ENCODE peak calls at places on chromosome 15, in eight cellular contexts. U is AG04449, N is dorsolateral prefrontal cortex, C is GM23338, M is B cell, Q is astrocyte, A is left ventricle myocardium inferior, G is epithelial cell of proximal tubule. S is an unnamed sample.
A peak's percentile ranks its signal among the peaks of the same experiment; 100 is the strongest.

GRCh38 chr15:51076898-51077564 is 17.7 kb downstream of the TNFAIP8L3 start:
- DNase-seq in Q (peak; percentile 67), G (no peak), M (no peak), N (no peak), C (peak; percentile 73), U (no peak), A (peak; percentile 52), S (no peak)

GRCh38 chr15:69410290-69410874 is 3.8 kb upstream of the KIF23 start:
- DNase-seq in C (peak; percentile 67), M (no peak), U (no peak), G (no peak), A (no peak), Q (no peak), N (no peak), S (no peak)

GRCh38 chr15:41061667-41062066 is 54.4 kb downstream of the INO80 start:
- DNase-seq in C (no peak), Q (no peak), U (no peak), A (no peak), G (no peak), N (no peak), M (no peak), S (no peak)

GRCh38 chr15:67109141-67110034 is 44.0 kb downstream of the SMAD3 start:
- DNase-seq in N (no peak), M (peak; percentile 87), C (peak; percentile 26), Q (peak; percentile 100), U (peak; percentile 99), A (peak; percentile 71), G (peak; percentile 100), S (no peak)

GRCh38 chr15:94602771-94603474 is 371.6 kb downstream of the MCTP2 start:
- DNase-seq in A (no peak), G (no peak), Q (no peak), U (no peak), C (no peak), N (no peak), M (no peak), S (no peak)

GRCh38 chr15:77826006-77826695 is 193.4 kb upstream of the LINGO1 start:
- DNase-seq in C (no peak), G (no peak), N (no peak), U (no peak), M (no peak), A (no peak), Q (no peak), S (no peak)

GRCh38 chr15:68354923-68355322 is 77.0 kb downstream of the ITGA11 start:
- DNase-seq in C (no peak), Q (peak; percentile 99), M (no peak), N (no peak), G (peak; percentile 71), A (no peak), U (peak; percentile 79), S (no peak)

GRCh38 chr15:75733761-75734651 is 21.4 kb upstream of the CSPG4 start:
- DNase-seq in U (no peak), C (no peak), A (no peak), N (peak; percentile 33), M (no peak), G (no peak), Q (no peak), S (no peak)

GRCh38 chr15:90320062-90320884 is 31.8 kb upstream of the ZNF774 start:
- DNase-seq in A (peak; percentile 73), Q (peak; percentile 78), M (peak; percentile 78), C (peak; percentile 94), N (peak; percentile 75), G (no peak), U (peak; percentile 58), S (peak; percentile 77)

GRCh38 chr15:85168642-85169173 is 187.1 kb downstream of the PDE8A start:
- DNase-seq in U (no peak), M (no peak), N (no peak), G (no peak), A (no peak), Q (no peak), C (peak; percentile 95), S (peak; percentile 28)

GRCh38 chr15:47338771-47339170 is 378.5 kb upstream of the SEMA6D start:
- DNase-seq in U (no peak), N (no peak), M (no peak), C (no peak), G (no peak), A (no peak), Q (no peak), S (no peak)

GRCh38 chr15:77616072-77616471 is 16.6 kb downstream of the LINGO1 start:
- DNase-seq in U (no peak), Q (no peak), G (no peak), N (no peak), C (no peak), M (no peak), A (no peak), S (no peak)

GRCh38 chr15:88741671-88742070 is 61.6 kb upstream of the ACAN start:
- DNase-seq in M (no peak), N (no peak), Q (no peak), G (no peak), A (no peak), U (no peak), C (peak; percentile 35), S (no peak)

DNA sequence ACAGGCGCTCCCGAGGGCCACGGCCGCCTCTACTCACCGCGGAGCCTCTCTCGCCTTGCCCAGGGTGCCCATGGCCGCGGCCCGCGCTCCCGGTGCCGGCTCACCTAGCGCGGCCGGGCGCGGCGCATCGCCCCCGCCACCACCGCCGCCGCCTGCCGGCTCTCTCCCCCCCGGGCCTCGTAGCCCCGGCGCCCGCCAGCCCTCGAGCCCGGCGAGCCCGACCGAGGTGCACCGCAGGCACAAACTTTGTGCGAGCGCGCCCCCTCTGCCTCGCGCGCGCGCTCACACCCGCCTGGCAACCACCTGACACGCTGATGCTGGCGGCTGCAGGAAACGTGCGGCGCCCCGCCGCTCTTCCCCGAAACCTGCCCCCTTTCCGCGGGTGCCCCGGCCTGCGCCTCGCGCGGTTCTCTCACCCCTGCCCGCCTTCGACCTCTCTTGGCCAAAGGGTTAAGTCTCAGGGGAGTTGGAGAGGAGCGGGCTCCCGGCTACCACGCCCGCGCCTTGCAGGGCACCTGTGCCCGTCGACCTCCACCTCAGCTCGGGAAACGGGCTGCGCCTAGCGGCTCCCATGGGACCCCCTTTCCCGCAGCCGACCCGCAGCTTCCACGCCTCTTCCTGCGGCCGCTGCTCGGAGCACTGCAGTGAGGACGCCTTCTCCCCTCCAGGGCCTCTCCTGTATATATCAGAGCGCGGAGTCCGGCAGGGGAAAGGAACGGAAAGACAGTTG is at the start of gene RASGRP1:
- DNase-seq in U (no peak), N (no peak), Q (no peak), M (peak; percentile 83), C (peak; percentile 86), A (peak; percentile 51), G (no peak), S (peak; percentile 64)
- TF ChIP-seq CTCF in U (peak; percentile 68), N (no peak), Q (no peak), M (no peak), C (peak; percentile 51), A (no peak), G (no peak), S (no peak)

GRCh38 chr15:59565299-59565698 is 46.3 kb upstream of the GCNT3 start:
- DNase-seq in U (no peak), C (no peak), Q (no peak), N (no peak), G (no peak), M (no peak), A (no peak), S (no peak)

GRCh38 chr15:59561547-59561946 is 50.0 kb upstream of the GCNT3 start:
- DNase-seq in A (no peak), C (no peak), G (no peak), M (no peak), U (no peak), N (no peak), Q (no peak), S (no peak)

GRCh38 chr15:59567369-59567768 is 44.2 kb upstream of the GCNT3 start:
- DNase-seq in A (no peak), G (no peak), U (no peak), M (no peak), Q (no peak), N (no peak), C (no peak), S (no peak)

GRCh38 chr15:59562787-59563186 is 48.8 kb upstream of the GCNT3 start:
- DNase-seq in Q (no peak), U (no peak), M (no peak), G (no peak), C (no peak), N (no peak), A (no peak), S (no peak)
- TF ChIP-seq CTCF in Q (no peak), U (no peak), M (peak; percentile 35), G (no peak), C (no peak), N (peak; percentile 11), A (no peak), S (no peak)

DNA sequence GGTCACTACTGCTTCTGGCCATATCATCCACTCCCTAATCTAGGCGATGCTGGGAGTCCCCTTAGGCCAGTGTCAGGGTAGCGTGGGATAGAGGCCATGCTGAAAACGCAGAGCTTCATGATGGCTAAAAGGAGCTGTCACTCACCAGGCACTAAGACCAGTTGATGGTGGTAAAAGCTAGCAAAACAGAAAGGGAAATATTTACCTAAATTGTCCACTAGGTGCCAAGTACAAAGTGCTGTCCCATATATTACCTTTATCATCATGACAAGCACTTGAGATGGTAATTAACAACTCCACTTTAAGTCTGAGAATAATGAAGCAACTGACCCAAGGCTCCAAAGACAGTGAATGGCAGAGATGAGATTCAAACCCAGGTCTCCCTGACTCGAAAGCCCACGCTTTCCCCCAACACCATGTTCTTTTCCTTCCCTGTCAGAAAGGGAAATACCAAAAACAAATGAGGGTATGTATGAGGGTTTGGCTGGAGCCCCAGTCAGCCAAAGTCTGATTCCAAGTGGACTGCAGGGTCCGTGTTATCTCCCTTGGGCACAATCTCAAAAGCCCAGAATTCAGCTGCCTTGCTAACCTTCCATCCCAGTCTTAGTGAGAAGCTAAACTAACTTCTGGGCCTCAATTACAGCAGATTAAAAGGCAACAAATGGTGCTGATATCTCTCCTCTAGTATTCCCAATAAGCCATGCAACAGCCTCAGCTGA is 84.7 kb downstream of the RBPMS2 start:
- DNase-seq in C (no peak), M (no peak), N (no peak), G (no peak), Q (no peak), A (no peak), U (no peak), S (no peak)
- TF ChIP-seq CTCF in C (no peak), M (peak; percentile 11), N (no peak), G (peak; percentile 24), Q (peak; percentile 29), A (no peak), U (no peak), S (peak; percentile 39)

DNA sequence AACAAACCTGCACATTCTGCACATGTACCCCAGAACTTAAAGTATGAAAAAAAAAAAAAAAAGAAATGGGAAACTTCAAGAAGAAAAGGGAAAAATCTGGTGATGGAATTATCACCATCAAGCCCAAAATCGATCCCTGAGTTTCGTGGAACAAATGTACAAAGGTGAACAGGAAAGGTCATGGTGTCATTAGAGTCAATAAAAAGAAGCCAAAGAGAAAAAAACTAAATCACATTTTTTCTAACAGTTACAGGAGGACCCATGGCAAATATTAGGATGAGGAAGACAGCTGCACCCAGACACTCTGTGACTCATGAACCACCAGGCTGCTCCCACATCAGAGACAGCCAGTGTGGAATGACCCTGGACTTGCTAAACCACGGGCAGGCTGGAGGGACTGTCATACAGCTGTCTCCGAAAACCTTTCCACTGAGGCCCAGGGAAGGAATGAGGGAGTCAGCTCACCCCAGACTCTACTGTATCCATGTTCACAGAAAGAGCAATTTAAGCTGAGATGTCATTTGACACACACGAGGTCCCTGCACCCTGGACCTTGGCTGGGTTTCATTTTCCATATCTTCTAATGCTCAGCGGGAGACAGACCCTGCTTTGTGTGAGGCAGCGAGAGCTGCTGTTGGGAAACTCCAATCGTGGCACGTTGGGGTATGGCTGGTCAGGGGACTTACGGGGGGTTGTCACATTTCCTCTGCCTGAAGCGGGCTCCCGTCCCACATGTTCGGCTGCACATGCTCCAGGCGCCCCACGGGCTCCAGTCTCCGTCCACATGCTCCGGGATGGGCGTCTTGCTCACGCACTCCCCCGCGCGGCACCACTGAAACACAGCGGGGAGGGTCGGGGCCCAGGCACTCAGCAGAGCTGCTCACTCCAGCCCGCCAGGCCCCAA is 210.2 kb downstream of the ADAMTS17 start:
- DNase-seq in N (no peak), C (peak; percentile 37), Q (peak; percentile 63), M (no peak), A (peak; percentile 68), G (no peak), U (no peak), S (no peak)
- TF ChIP-seq CTCF in N (no peak), C (peak; percentile 45), Q (no peak), M (no peak), A (peak; percentile 70), G (peak; percentile 54), U (peak; percentile 37), S (no peak)

S was measured in glutamatergic neuron.